ENCODE peak calls at places on chromosomes 6 and 20, in five cellular contexts. K is cardiac fibroblast, J is psoas muscle, Y is dorsolateral prefrontal cortex, G is nephron progenitor cell. L is an unnamed sample.

GRCh38 chr6:12196326-12196936 is 93.7 kb upstream of the EDN1 start:
- DNase-seq in J (no peak), K (peak), G (no peak), Y (no peak), L (no peak)

GRCh38 chr6:141103246-141103645 is 1029.5 kb upstream of the GJE1 start:
- DNase-seq in G (no peak), Y (no peak), K (peak), J (no peak), L (no peak)

GRCh38 chr20:46715292-46715756 is 5.9 kb downstream of the SLC2A10 start:
- DNase-seq in Y (no peak), G (no peak), K (peak), J (peak), L (no peak)

GRCh38 chr6:47106721-47107197 is 64.6 kb upstream of the ADGRF1 start:
- DNase-seq in G (no peak), J (no peak), Y (no peak), K (no peak), L (no peak)

GRCh38 chr6:84635081-84635745 is 129.2 kb downstream of the TBX18 start:
- DNase-seq in G (no peak), J (no peak), Y (no peak), K (peak), L (no peak)

GRCh38 chr6:84065718-84066290 is 32.2 kb downstream of the MRAP2 start:
- DNase-seq in G (no peak), J (no peak), Y (no peak), K (peak), L (no peak)

GRCh38 chr20:50655325-50655880 is 35.9 kb downstream of the RIPOR3 start:
- DNase-seq in Y (peak), J (peak), K (peak), G (no peak), L (no peak)

GRCh38 chr20:61933951-61934715 is 131.5 kb downstream of the TAF4 start:
- DNase-seq in G (no peak), J (peak), Y (no peak), K (no peak), L (no peak)

GRCh38 chr20:57392130-57392445 is 892 bp downstream of the RBM38 start:
- DNase-seq in J (no peak), G (no peak), K (no peak), Y (no peak), L (no peak)

GRCh38 chr6:22053385-22053997 is 243.3 kb downstream of the PRL start:
- DNase-seq in J (no peak), G (no peak), K (no peak), Y (no peak), L (no peak)

GRCh38 chr20:8018928-8019177 is 708 bp downstream of the TMX4 start:
- DNase-seq in K (peak), Y (no peak), G (no peak), J (no peak), L (no peak)

DNA sequence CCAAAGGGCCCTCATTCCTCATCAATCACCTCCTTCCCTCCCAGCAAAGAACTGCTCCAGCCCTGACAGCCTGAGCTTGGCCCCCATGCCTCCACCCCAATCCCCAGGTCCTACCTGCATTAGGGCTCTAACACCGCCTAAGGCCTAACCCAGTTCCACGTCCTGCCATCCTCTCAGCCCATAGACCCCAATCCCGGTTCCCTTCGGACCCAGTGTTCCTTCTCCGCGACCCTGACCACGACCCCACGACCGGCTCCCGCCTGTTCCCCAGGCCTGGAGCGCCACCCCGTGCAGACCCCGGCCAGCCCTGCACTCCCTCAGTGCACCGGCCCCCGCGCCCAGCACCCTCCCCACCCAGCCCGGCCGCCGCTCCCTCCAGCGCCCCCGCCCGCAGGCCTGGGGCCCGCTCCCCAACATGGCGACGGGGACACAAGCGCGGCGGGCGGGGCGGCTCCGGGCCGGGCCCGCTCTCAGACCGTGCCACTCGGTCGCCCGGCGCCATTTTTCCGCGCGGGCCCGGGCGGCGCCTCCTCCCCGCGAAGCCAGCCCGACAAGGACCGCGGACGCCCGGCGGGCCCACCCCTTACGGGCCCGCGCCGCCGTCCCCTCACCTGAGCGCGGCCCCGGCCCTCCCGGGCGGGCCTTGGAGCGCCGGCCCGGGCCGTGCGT is 456 bp downstream of the NCOA6 start:
- DNase-seq in K (peak), J (peak), Y (peak), G (peak), L (peak)
- TF ChIP-seq CTCF in K (no peak), J (no peak), Y (no peak), G (no peak), L (peak)

DNA sequence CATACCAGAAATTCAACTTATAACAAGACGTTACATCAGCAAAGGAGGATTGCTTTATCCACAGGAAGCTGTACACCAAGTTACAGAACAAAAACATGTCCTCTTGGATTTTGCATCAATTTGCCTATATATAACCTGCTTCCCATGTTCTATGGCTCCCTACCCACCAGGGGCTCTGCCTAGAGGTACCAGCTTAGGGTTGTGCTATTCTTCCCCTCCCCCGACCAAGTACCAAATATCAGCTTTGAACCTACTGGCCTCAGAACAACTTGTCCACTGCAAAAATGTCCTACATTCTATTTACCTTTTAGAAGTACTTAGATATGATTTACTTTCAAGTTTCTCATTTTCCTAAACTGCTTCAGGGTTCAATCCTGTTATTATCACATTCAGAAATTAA is 15.6 kb upstream of the TMEM30A start:
- DNase-seq in K (peak), G (no peak), J (no peak), Y (no peak), L (no peak)
- TF ChIP-seq CTCF in K (no peak), G (no peak), J (no peak), Y (no peak), L (no peak)

GRCh38 chr6:69179681-69180080 is 544.6 kb downstream of the ADGRB3 start:
- DNase-seq in Y (no peak), J (no peak), K (no peak), G (no peak), L (no peak)
- TF ChIP-seq CTCF in Y (no peak), J (no peak), K (no peak), G (no peak), L (no peak)

DNA sequence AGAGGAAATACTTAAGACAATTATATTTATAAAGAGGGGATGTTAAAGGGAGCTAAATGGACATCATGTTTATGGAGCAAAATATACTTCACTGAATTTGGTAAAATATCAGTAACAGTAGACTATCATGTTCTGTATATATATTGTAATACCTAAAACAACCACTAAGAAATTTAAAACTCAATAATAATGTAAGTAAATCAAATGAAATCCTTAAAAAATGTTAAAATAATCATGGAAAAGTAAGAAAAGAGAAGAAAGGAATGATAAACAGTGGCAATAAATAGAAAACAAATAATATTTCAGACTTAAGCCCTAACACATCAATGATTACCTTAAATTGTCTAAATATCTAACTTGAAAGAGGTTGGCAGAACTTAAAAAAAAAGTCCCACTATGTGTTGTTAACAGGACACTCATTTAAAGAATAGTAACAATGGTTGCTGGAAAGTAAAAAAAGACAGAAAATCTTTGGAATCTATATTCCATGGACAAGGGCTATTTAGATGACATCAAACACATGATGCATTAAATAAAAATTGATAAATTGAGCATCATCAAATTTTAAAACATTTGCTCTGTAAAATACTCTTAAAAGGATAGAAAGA is 842.2 kb upstream of the MAP3K7 start:
- DNase-seq in J (no peak), K (no peak), G (no peak), Y (no peak), L (no peak)
- TF ChIP-seq CTCF in J (no peak), K (no peak), G (peak), Y (no peak), L (peak)

DNA sequence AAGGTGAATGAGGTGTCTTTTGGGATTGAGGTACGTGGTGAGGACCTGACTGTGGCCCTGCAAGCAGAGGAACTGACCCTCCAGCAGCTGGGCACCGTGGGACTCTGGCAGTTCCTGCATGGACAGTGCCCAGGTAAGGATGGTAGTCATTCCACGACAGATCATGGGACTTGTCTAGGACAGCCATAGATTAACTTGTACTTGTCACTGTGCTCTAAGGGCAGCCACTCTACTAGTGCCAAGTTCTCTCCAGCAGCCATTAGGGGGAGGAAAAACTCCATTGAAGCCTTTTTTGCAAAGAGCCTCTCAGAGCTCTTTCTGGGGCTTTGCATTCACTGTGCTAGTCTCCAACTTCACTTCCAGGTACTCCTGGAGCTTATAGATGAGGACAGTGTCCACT is 20.4 kb downstream of the TAF11 start:
- DNase-seq in Y (no peak), J (no peak), G (no peak), K (peak), L (no peak)
- TF ChIP-seq CTCF in Y (no peak), J (no peak), G (no peak), K (no peak), L (no peak)